ENCODE peak calls at places on chromosome 9, in nine cellular contexts. One of them, this sample, is unnamed. For H3K36me3, the result is how much of the 10 kb centered on the place peaks cover.

GRCh38 chr9:79800578-79800977 is 228.8 kb downstream of the TLE4 start:
- DNase-seq in bronchial epithelial cell: no peak
- DNase-seq in kidney epithelial cell: no peak
- DNase-seq in tibial artery: no peak
- DNase-seq in ovary: no peak
- DNase-seq in upper lobe of right lung: no peak
- DNase-seq in breast epithelium: no peak
- DNase-seq in cardiac muscle cell: no peak
- DNase-seq in sigmoid colon: no peak
- DNase-seq in this sample: no peak

GRCh38 chr9:84278131-84278530 is 62.4 kb downstream of the SLC28A3 start:
- DNase-seq in bronchial epithelial cell: peak
- DNase-seq in kidney epithelial cell: peak
- DNase-seq in tibial artery: no peak
- DNase-seq in ovary: no peak
- DNase-seq in upper lobe of right lung: no peak
- DNase-seq in breast epithelium: no peak
- DNase-seq in cardiac muscle cell: peak
- DNase-seq in sigmoid colon: no peak
- DNase-seq in this sample: no peak

GRCh38 chr9:5842926-5843325 is 10.0 kb upstream of the ERMP1 start:
- DNase-seq in bronchial epithelial cell: no peak
- DNase-seq in kidney epithelial cell: no peak
- DNase-seq in tibial artery: no peak
- DNase-seq in ovary: no peak
- DNase-seq in upper lobe of right lung: no peak
- DNase-seq in breast epithelium: no peak
- DNase-seq in cardiac muscle cell: no peak
- DNase-seq in sigmoid colon: no peak
- DNase-seq in this sample: no peak

GRCh38 chr9:9142001-9142400 is 1342.4 kb upstream of the DMAC1 start:
- DNase-seq in bronchial epithelial cell: no peak
- DNase-seq in kidney epithelial cell: no peak
- DNase-seq in tibial artery: no peak
- DNase-seq in ovary: no peak
- DNase-seq in upper lobe of right lung: no peak
- DNase-seq in breast epithelium: no peak
- DNase-seq in cardiac muscle cell: no peak
- DNase-seq in sigmoid colon: no peak
- DNase-seq in this sample: no peak

GRCh38 chr9:94921072-94921471 is 194.6 kb downstream of the AOPEP start:
- DNase-seq in bronchial epithelial cell: peak
- DNase-seq in kidney epithelial cell: peak
- DNase-seq in tibial artery: no peak
- DNase-seq in ovary: no peak
- DNase-seq in upper lobe of right lung: no peak
- DNase-seq in breast epithelium: no peak
- DNase-seq in cardiac muscle cell: peak
- DNase-seq in sigmoid colon: peak
- DNase-seq in this sample: no peak

GRCh38 chr9:14303526-14303925 is 10.4 kb downstream of the NFIB start:
- DNase-seq in bronchial epithelial cell: no peak
- DNase-seq in kidney epithelial cell: no peak
- DNase-seq in tibial artery: no peak
- DNase-seq in ovary: no peak
- DNase-seq in upper lobe of right lung: no peak
- DNase-seq in breast epithelium: no peak
- DNase-seq in cardiac muscle cell: no peak
- DNase-seq in sigmoid colon: peak
- DNase-seq in this sample: no peak

GRCh38 chr9:129570450-129571297 is 50.2 kb downstream of the C9orf50 start:
- DNase-seq in bronchial epithelial cell: peak
- DNase-seq in kidney epithelial cell: no peak
- DNase-seq in tibial artery: peak
- DNase-seq in ovary: peak
- DNase-seq in upper lobe of right lung: no peak
- DNase-seq in breast epithelium: no peak
- DNase-seq in cardiac muscle cell: peak
- DNase-seq in sigmoid colon: peak
- DNase-seq in this sample: peak

GRCh38 chr9:130195638-130196037 is 23.4 kb downstream of the NCS1 start:
- DNase-seq in bronchial epithelial cell: no peak
- DNase-seq in kidney epithelial cell: no peak
- DNase-seq in tibial artery: no peak
- DNase-seq in ovary: no peak
- DNase-seq in upper lobe of right lung: no peak
- DNase-seq in breast epithelium: no peak
- DNase-seq in cardiac muscle cell: no peak
- DNase-seq in sigmoid colon: no peak
- DNase-seq in this sample: peak

GRCh38 chr9:86918556-86918955 is 28.8 kb downstream of the GAS1 start:
- DNase-seq in bronchial epithelial cell: peak
- DNase-seq in kidney epithelial cell: no peak
- DNase-seq in tibial artery: no peak
- DNase-seq in ovary: no peak
- DNase-seq in upper lobe of right lung: no peak
- DNase-seq in breast epithelium: no peak
- DNase-seq in cardiac muscle cell: no peak
- DNase-seq in sigmoid colon: no peak
- DNase-seq in this sample: no peak

GRCh38 chr9:95368377-95369160 is 51.1 kb upstream of the FANCC start:
- DNase-seq in bronchial epithelial cell: no peak
- DNase-seq in kidney epithelial cell: no peak
- DNase-seq in tibial artery: no peak
- DNase-seq in ovary: no peak
- DNase-seq in upper lobe of right lung: no peak
- DNase-seq in breast epithelium: no peak
- DNase-seq in cardiac muscle cell: no peak
- DNase-seq in sigmoid colon: no peak
- DNase-seq in this sample: no peak

GRCh38 chr9:2849943-2850342 is 6.0 kb upstream of the PUM3 start:
- DNase-seq in bronchial epithelial cell: no peak
- DNase-seq in kidney epithelial cell: no peak
- DNase-seq in tibial artery: no peak
- DNase-seq in ovary: no peak
- DNase-seq in upper lobe of right lung: no peak
- DNase-seq in breast epithelium: no peak
- DNase-seq in cardiac muscle cell: no peak
- DNase-seq in sigmoid colon: no peak
- DNase-seq in this sample: no peak

GRCh38 chr9:84382728-84383127 is 42.2 kb upstream of the SLC28A3 start:
- DNase-seq in bronchial epithelial cell: no peak
- DNase-seq in kidney epithelial cell: no peak
- DNase-seq in tibial artery: no peak
- DNase-seq in ovary: no peak
- DNase-seq in upper lobe of right lung: no peak
- DNase-seq in breast epithelium: no peak
- DNase-seq in cardiac muscle cell: no peak
- DNase-seq in sigmoid colon: no peak
- DNase-seq in this sample: no peak

GRCh38 chr9:17800397-17800796 is 221.5 kb downstream of the SH3GL2 start:
- DNase-seq in bronchial epithelial cell: no peak
- DNase-seq in kidney epithelial cell: no peak
- DNase-seq in tibial artery: no peak
- DNase-seq in ovary: no peak
- DNase-seq in upper lobe of right lung: no peak
- DNase-seq in breast epithelium: no peak
- DNase-seq in cardiac muscle cell: no peak
- DNase-seq in sigmoid colon: no peak
- DNase-seq in this sample: no peak

DNA sequence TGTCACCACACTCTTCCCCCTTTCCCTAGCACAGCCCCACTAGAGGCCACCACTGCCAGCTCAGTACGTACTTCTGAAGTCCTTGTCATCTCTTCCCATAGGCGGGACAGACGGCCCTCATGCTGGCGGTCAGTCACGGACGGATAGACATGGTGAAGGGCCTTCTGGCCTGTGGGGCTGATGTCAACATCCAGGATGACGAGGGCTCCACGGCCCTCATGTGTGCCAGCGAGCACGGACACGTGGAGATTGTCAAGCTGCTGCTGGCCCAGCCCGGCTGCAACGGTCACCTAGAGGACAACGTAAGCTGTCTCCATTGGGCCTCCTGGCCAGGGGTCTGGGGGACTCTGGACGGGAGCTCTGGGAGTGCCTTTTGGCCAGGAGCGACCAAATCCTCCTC is 99.4 kb upstream of the DMRT1 start:
- DNase-seq in bronchial epithelial cell: no peak
- DNase-seq in kidney epithelial cell: no peak
- DNase-seq in tibial artery: peak
- DNase-seq in ovary: no peak
- DNase-seq in upper lobe of right lung: no peak
- DNase-seq in breast epithelium: no peak
- DNase-seq in cardiac muscle cell: no peak
- DNase-seq in sigmoid colon: peak
- DNase-seq in this sample: no peak
- H3K36me3 ChIP-seq in bronchial epithelial cell: under half
- H3K36me3 ChIP-seq in kidney epithelial cell: under half
- H3K36me3 ChIP-seq in tibial artery: half or more
- H3K36me3 ChIP-seq in ovary: under half
- H3K36me3 ChIP-seq in upper lobe of right lung: half or more
- H3K36me3 ChIP-seq in breast epithelium: under half
- H3K36me3 ChIP-seq in cardiac muscle cell: under half
- H3K36me3 ChIP-seq in sigmoid colon: under half
- H3K36me3 ChIP-seq in this sample: under half

DNA sequence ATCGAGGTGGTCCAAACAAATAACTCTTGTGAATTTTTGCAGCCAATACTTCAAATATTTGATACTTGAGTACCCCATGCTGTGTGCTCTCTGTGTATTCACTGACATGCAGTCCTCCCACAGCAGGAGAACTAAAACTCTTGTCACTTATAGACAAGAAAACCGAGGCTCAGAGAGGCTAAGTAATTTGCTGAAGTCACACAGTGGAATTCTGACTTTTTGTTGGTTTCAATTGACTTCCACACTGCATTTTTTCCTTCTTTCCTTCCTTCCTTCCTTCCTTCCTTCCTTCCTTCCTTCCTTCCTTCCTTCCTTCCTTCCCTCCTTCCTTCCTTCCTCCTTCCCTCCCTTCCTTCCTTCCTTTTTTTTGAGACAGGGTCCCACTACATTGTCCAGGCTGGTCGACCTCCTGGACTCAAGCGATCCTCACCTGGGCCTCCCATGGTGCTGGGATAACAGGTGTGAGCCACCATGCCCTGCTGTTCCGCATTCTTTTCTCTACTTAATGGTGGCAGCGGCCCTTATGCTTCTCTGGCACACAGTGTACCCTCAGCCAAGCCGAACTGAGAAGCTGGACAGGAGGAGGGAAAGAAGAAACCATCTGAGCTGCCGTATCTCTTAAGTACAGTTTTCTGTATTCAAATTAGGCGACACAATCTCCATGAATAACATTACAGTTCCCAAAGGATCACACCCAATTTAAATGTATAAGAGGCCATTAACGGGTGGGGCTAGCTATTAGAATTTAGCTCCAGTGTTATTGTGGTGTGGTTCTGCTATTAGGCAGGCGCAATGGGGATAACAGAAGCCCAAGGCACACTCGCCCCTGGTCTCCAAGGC is 38.4 kb upstream of the GRHPR start:
- DNase-seq in bronchial epithelial cell: no peak
- DNase-seq in kidney epithelial cell: no peak
- DNase-seq in tibial artery: no peak
- DNase-seq in ovary: no peak
- DNase-seq in upper lobe of right lung: no peak
- DNase-seq in breast epithelium: no peak
- DNase-seq in cardiac muscle cell: no peak
- DNase-seq in sigmoid colon: no peak
- DNase-seq in this sample: no peak
- TF ChIP-seq CTCF in bronchial epithelial cell: no peak
- TF ChIP-seq CTCF in kidney epithelial cell: no peak
- TF ChIP-seq CTCF in tibial artery: no peak
- TF ChIP-seq CTCF in ovary: no peak
- TF ChIP-seq CTCF in upper lobe of right lung: no peak
- TF ChIP-seq CTCF in breast epithelium: no peak
- TF ChIP-seq CTCF in cardiac muscle cell: no peak
- TF ChIP-seq CTCF in sigmoid colon: no peak
- TF ChIP-seq CTCF in this sample: no peak

DNA sequence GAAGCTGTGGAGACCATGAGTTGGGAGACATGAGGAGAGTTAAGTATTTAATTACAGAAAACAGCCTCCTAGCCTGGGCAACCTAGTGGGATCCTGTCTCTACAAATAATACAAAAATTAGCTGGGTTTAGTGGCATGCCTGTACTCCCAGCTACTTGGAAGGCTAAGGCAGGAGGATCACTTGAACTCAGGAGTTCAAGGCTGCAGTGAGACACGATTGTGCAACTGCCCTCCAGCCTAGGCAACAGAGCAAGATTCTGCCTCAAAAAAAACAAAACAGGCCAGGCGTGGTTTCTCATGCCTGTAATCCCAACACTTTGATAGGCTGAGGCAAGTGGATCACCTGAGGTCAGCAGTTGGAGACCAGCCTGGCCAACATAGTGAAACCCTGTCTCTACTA is 52.6 kb downstream of the AQP7 start:
- DNase-seq in bronchial epithelial cell: peak
- DNase-seq in kidney epithelial cell: no peak
- DNase-seq in tibial artery: no peak
- DNase-seq in ovary: peak
- DNase-seq in upper lobe of right lung: no peak
- DNase-seq in breast epithelium: no peak
- DNase-seq in cardiac muscle cell: no peak
- DNase-seq in sigmoid colon: no peak
- DNase-seq in this sample: no peak
- H3K36me3 ChIP-seq in bronchial epithelial cell: under half
- H3K36me3 ChIP-seq in kidney epithelial cell: under half
- H3K36me3 ChIP-seq in tibial artery: under half
- H3K36me3 ChIP-seq in ovary: under half
- H3K36me3 ChIP-seq in upper lobe of right lung: half or more
- H3K36me3 ChIP-seq in breast epithelium: under half
- H3K36me3 ChIP-seq in cardiac muscle cell: under half
- H3K36me3 ChIP-seq in sigmoid colon: under half
- H3K36me3 ChIP-seq in this sample: under half

GRCh38 chr9:132879443-132880310 is 979 bp downstream of the SPACA9 start:
- DNase-seq in bronchial epithelial cell: no peak
- DNase-seq in kidney epithelial cell: no peak
- DNase-seq in tibial artery: no peak
- DNase-seq in ovary: no peak
- DNase-seq in upper lobe of right lung: no peak
- DNase-seq in breast epithelium: no peak
- DNase-seq in cardiac muscle cell: no peak
- DNase-seq in sigmoid colon: no peak
- DNase-seq in this sample: no peak

GRCh38 chr9:132876849-132877248 is 1.2 kb downstream of the AK8 start:
- DNase-seq in bronchial epithelial cell: no peak
- DNase-seq in kidney epithelial cell: no peak
- DNase-seq in tibial artery: no peak
- DNase-seq in ovary: no peak
- DNase-seq in upper lobe of right lung: no peak
- DNase-seq in breast epithelium: no peak
- DNase-seq in cardiac muscle cell: no peak
- DNase-seq in sigmoid colon: no peak
- DNase-seq in this sample: no peak

GRCh38 chr9:132877447-132877817 is 652 bp downstream of the AK8 start:
- DNase-seq in bronchial epithelial cell: no peak
- DNase-seq in kidney epithelial cell: no peak
- DNase-seq in tibial artery: no peak
- DNase-seq in ovary: no peak
- DNase-seq in upper lobe of right lung: no peak
- DNase-seq in breast epithelium: no peak
- DNase-seq in cardiac muscle cell: no peak
- DNase-seq in sigmoid colon: no peak
- DNase-seq in this sample: peak

GRCh38 chr9:132878695-132879064 is at the start of gene SPACA9:
- DNase-seq in bronchial epithelial cell: no peak
- DNase-seq in kidney epithelial cell: no peak
- DNase-seq in tibial artery: peak
- DNase-seq in ovary: peak
- DNase-seq in upper lobe of right lung: peak
- DNase-seq in breast epithelium: peak
- DNase-seq in cardiac muscle cell: peak
- DNase-seq in sigmoid colon: peak
- DNase-seq in this sample: peak

GRCh38 chr9:132877818-132878694 is at the start of gene AK8:
- DNase-seq in bronchial epithelial cell: no peak
- DNase-seq in kidney epithelial cell: no peak
- DNase-seq in tibial artery: peak
- DNase-seq in ovary: peak
- DNase-seq in upper lobe of right lung: peak
- DNase-seq in breast epithelium: peak
- DNase-seq in cardiac muscle cell: peak
- DNase-seq in sigmoid colon: peak
- DNase-seq in this sample: peak
- TF ChIP-seq CTCF in bronchial epithelial cell: no peak
- TF ChIP-seq CTCF in kidney epithelial cell: no peak
- TF ChIP-seq CTCF in tibial artery: no peak
- TF ChIP-seq CTCF in ovary: no peak
- TF ChIP-seq CTCF in upper lobe of right lung: no peak
- TF ChIP-seq CTCF in breast epithelium: no peak
- TF ChIP-seq CTCF in cardiac muscle cell: no peak
- TF ChIP-seq CTCF in sigmoid colon: no peak
- TF ChIP-seq CTCF in this sample: no peak

This sample was measured in pancreas.